ENCODE peak calls at places on chromosomes 3 and 15, in five cellular contexts. V is K562, E is HepG2, P is HCT116, B is SK-N-SH. C is an unnamed sample.

GRCh38 chr3:42572278-42572677 is 9.5 kb downstream of the SEC22C start:
- DNase-seq in V (peak), E (peak), P (peak), B (peak), C (no peak)

GRCh38 chr3:133137042-133137393 is 98.8 kb downstream of the TMEM108 start:
- DNase-seq in V (no peak), E (no peak), P (no peak), B (no peak), C (no peak)

GRCh38 chr3:192435241-192435640 is 292.1 kb downstream of the FGF12 start:
- DNase-seq in V (no peak), E (no peak), P (no peak), B (no peak), C (no peak)

GRCh38 chr3:194133661-194134230 is 2.2 kb upstream of the HES1 start:
- DNase-seq in V (peak), E (peak), P (no peak), B (no peak), C (peak)

GRCh38 chr3:53885239-53885638 is 3.3 kb upstream of the ACTR8 start:
- DNase-seq in V (no peak), E (no peak), P (no peak), B (no peak), C (no peak)

GRCh38 chr3:25304916-25305315 is 123.1 kb upstream of the RARB start:
- DNase-seq in V (no peak), E (no peak), P (no peak), B (no peak), C (no peak)

GRCh38 chr3:21377366-21377765 is 373.6 kb downstream of the ZNF385D start:
- DNase-seq in V (no peak), E (no peak), P (no peak), B (no peak), C (no peak)

GRCh38 chr15:42890161-42890913 is 30.2 kb downstream of the TTBK2 start:
- DNase-seq in V (no peak), E (peak), P (no peak), B (no peak), C (no peak)

GRCh38 chr3:100833483-100833882 is 124.2 kb downstream of the TFG start:
- DNase-seq in V (no peak), E (peak), P (no peak), B (peak), C (no peak)

GRCh38 chr3:71229905-71230657 is 353.4 kb downstream of the FOXP1 start:
- DNase-seq in V (no peak), E (no peak), P (no peak), B (no peak), C (no peak)

DNA sequence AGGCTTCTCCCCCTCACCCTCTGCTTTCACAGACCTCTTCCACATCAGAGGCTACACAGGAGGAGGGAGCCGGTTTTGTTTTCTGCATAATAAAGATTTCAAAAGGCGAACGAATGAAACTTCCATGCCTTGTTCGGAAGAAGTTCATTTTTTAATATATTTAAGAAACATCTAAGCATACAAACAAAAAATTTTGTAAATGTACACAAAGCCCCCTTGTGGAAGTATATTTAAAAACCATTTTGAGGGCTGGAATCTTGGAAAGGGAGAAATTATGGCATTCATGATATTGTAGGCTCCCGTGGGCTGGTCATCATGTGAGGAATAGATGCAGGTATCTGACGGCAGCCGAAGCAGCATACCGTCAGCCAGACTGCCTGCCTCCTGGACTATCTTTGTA is 90.4 kb downstream of the MECOM start:
- DNase-seq in V (no peak), E (no peak), P (no peak), B (peak), C (no peak)
- TF ChIP-seq JUND in V (no peak), E (no peak), P (no peak), B (no peak), C (no peak)

DNA sequence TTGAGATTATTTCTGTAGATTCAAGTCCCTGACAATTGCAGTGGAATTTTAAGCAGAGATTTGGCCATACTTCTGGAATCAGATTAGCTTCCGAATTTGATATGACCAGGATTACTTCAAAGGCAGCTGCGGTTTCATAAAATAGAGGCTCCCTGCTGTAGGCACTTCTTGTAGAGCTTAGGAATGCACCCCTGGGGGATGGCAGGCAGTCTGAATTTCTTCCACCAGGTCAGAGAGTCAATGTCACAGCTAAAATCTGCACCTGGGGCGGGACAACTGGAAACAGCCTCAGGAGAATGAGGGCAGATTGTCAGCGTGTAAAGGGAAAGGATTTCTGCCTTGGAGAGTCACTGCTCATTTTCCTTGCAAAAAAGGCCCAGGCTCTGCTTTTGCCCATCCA is 182.6 kb downstream of the ARRDC4 start:
- DNase-seq in V (no peak), E (no peak), P (no peak), B (no peak), C (no peak)
- TF ChIP-seq JUND in V (no peak), E (no peak), P (no peak), B (no peak), C (no peak)

GRCh38 chr3:182735672-182736071 is 57.6 kb upstream of the ATP11B start:
- DNase-seq in V (no peak), E (no peak), P (no peak), B (no peak), C (no peak)

GRCh38 chr3:182740710-182741109 is 52.6 kb upstream of the ATP11B start:
- DNase-seq in V (no peak), E (no peak), P (peak), B (no peak), C (peak)

GRCh38 chr3:182738583-182739514 is 54.5 kb upstream of the ATP11B start:
- DNase-seq in V (no peak), E (no peak), P (peak), B (no peak), C (peak)

GRCh38 chr3:182741214-182741613 is 52.1 kb upstream of the ATP11B start:
- DNase-seq in V (no peak), E (no peak), P (no peak), B (no peak), C (no peak)

GRCh38 chr3:182739619-182740018 is 53.7 kb upstream of the ATP11B start:
- DNase-seq in V (peak), E (no peak), P (no peak), B (no peak), C (no peak)
- TF ChIP-seq JUND in V (no peak), E (no peak), P (no peak), B (no peak), C (no peak)

DNA sequence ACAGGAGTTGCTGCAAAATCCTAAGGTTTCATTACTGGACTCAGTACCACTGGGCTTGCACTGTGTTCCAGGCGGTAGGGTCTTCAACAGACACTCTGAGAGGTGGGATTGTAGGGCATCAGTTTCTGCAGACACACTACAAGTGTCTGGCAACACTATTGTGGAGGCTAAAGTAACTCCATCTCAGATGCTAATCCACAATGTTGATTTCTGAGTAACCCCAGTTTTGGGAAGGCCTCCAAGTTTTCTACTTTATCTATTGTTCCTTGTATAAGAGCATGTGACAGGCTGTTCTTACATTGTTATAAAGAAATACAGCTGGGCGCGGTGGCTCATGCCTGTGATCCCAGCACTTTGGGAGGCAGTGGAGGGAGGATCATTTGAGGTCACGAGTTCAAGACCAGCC is 2.5 kb upstream of the ABHD5 start:
- DNase-seq in V (no peak), E (no peak), P (no peak), B (no peak), C (no peak)
- TF ChIP-seq JUND in V (no peak), E (no peak), P (no peak), B (no peak), C (no peak)

GRCh38 chr3:125123455-125123854 is 67.7 kb upstream of the HEG1 start:
- DNase-seq in V (no peak), E (no peak), P (no peak), B (no peak), C (no peak)
- TF ChIP-seq JUND in V (no peak), E (no peak), P (no peak), B (no peak), C (no peak)

GRCh38 chr3:14640734-14641133 is 10.8 kb upstream of the CCDC174 start:
- DNase-seq in V (no peak), E (no peak), P (no peak), B (no peak), C (no peak)
- TF ChIP-seq JUND in V (no peak), E (no peak), P (no peak), B (no peak), C (no peak)

GRCh38 chr15:85770722-85771041 is 24.0 kb downstream of the KLHL25 start:
- DNase-seq in V (no peak), E (no peak), P (no peak), B (no peak), C (no peak)

GRCh38 chr15:85771276-85771675 is 23.4 kb downstream of the KLHL25 start:
- DNase-seq in V (no peak), E (no peak), P (no peak), B (no peak), C (no peak)

GRCh38 chr15:85768595-85769168 is 26.0 kb downstream of the KLHL25 start:
- DNase-seq in V (no peak), E (no peak), P (no peak), B (no peak), C (no peak)

GRCh38 chr15:85769182-85769900 is 25.4 kb downstream of the KLHL25 start:
- DNase-seq in V (no peak), E (no peak), P (no peak), B (no peak), C (no peak)

GRCh38 chr15:85770014-85770721 is 24.6 kb downstream of the KLHL25 start:
- DNase-seq in V (no peak), E (no peak), P (no peak), B (no peak), C (no peak)
- TF ChIP-seq JUND in V (no peak), E (no peak), P (no peak), B (no peak), C (no peak)